ENCODE peak calls at places on chromosomes 4 and X, in four cellular contexts. P is HepG2, R is suprapubic skin, Z is endothelial cell of umbilical vein. T is an unnamed sample.

GRCh38 chr4:178412455-178412854 is 970.2 kb upstream of the AGA start:
- DNase-seq in R (no peak), Z (no peak), P (no peak), T (no peak)

GRCh38 chrX:49041683-49042529 is 1.3 kb downstream of the TFE3 start:
- DNase-seq in P (no peak), R (no peak), Z (peak; percentile 8), T (peak; percentile 8)

GRCh38 chr4:181761130-181761529 is 482.1 kb upstream of the TENM3 start:
- DNase-seq in R (no peak), P (no peak), Z (no peak), T (no peak)

GRCh38 chr4:84948056-84948455 is 18.4 kb downstream of the WDFY3 start:
- DNase-seq in R (no peak), P (no peak), Z (no peak), T (no peak)

GRCh38 chr4:152079543-152080293 is 318.9 kb upstream of the GATB start:
- DNase-seq in P (no peak), R (no peak), Z (no peak), T (no peak)

GRCh38 chr4:68466751-68467150 is 19.5 kb downstream of the TMPRSS11E start:
- DNase-seq in P (no peak), Z (no peak), R (no peak), T (no peak)

GRCh38 chr4:44326716-44327115 is 121.9 kb downstream of the KCTD8 start:
- DNase-seq in P (no peak), R (no peak), Z (no peak), T (no peak)

GRCh38 chr4:120918788-120919187 is 3.7 kb downstream of the PRDM5 start:
- DNase-seq in P (no peak), Z (no peak), R (no peak), T (no peak)

GRCh38 chr4:7083597-7084563 is 16.0 kb upstream of the GRPEL1 start:
- DNase-seq in R (no peak), P (no peak), Z (no peak), T (no peak)

GRCh38 chr4:122661661-122662160 is 40.8 kb upstream of the IL21 start:
- DNase-seq in Z (no peak), R (no peak), P (no peak), T (no peak)

GRCh38 chrX:102934624-102935023 is 2.4 kb upstream of the RAB40AL start:
- DNase-seq in R (no peak), Z (peak; percentile 18), P (peak; percentile 3), T (peak; percentile 43)

GRCh38 chrX:16348286-16348685 is 181.0 kb downstream of the MAGEB17 start:
- DNase-seq in Z (no peak), P (no peak), R (no peak), T (no peak)

GRCh38 chr4:144615182-144615581 is 30.8 kb upstream of the HHIP start:
- DNase-seq in R (no peak), Z (peak; percentile 46), P (no peak), T (no peak)

GRCh38 chr4:174764105-174764729 is 64.8 kb downstream of the GLRA3 start:
- DNase-seq in R (no peak), Z (peak; percentile 6), P (peak; percentile 29), T (no peak)

GRCh38 chr4:25310066-25310824 is 2.3 kb upstream of the ZCCHC4 start:
- DNase-seq in Z (no peak), P (no peak), R (no peak), T (peak; percentile 57)

GRCh38 chr4:134539729-134540231 is 338.2 kb upstream of the PABPC4L start:
- DNase-seq in R (no peak), P (no peak), Z (no peak), T (no peak)

GRCh38 chr4:13160906-13161305 is 323.2 kb downstream of the RAB28 start:
- DNase-seq in P (no peak), Z (no peak), R (no peak), T (no peak)

GRCh38 chrX:20315140-20315539 is 48.4 kb upstream of the RPS6KA3 start:
- DNase-seq in Z (no peak), P (no peak), R (no peak), T (peak; percentile 31)

GRCh38 chr4:145481164-145481941 is at the start of gene SMAD1:
- DNase-seq in Z (peak; percentile 76), R (peak; percentile 86), P (peak; percentile 53), T (no peak)

GRCh38 chr4:54929459-54929858 is 195.9 kb downstream of the KDR start:
- DNase-seq in R (no peak), Z (no peak), P (no peak), T (no peak)

GRCh38 chrX:131741103-131741581 is 197.3 kb downstream of the OR13H1 start:
- DNase-seq in R (no peak), Z (no peak), P (no peak), T (no peak)

GRCh38 chrX:131746491-131746968 is 202.7 kb downstream of the OR13H1 start:
- DNase-seq in R (no peak), P (no peak), Z (no peak), T (no peak)

GRCh38 chrX:131747173-131747572 is 203.3 kb downstream of the OR13H1 start:
- DNase-seq in P (no peak), Z (no peak), R (no peak), T (peak; percentile 80)

GRCh38 chrX:131745942-131746489 is 202.1 kb downstream of the OR13H1 start:
- DNase-seq in R (no peak), Z (no peak), P (no peak), T (no peak)
- H3K4me3 ChIP-seq in R (no peak overlapping the region), Z (no peak overlapping the region), P (no peak overlapping the region), T (no peak overlapping the region)

GRCh38 chr4:118842055-118842454 is 6.1 kb upstream of the SEC24D start:
- DNase-seq in P (no peak), R (no peak), Z (peak; percentile 71), T (no peak)
- TF ChIP-seq POLR2AphosphoS5 in P (no peak), R (no peak), Z (no peak), T (no peak)

GRCh38 chr4:110008540-110008939 is 95.9 kb downstream of the EGF start:
- DNase-seq in Z (no peak), R (no peak), P (no peak), T (no peak)

GRCh38 chr4:110009526-110009925 is 96.8 kb downstream of the EGF start:
- DNase-seq in Z (no peak), R (no peak), P (no peak), T (no peak)

GRCh38 chr4:110007217-110007616 is 94.5 kb downstream of the EGF start:
- DNase-seq in P (peak; percentile 13), R (no peak), Z (no peak), T (no peak)

GRCh38 chr4:110003401-110004187 is 90.9 kb downstream of the EGF start:
- DNase-seq in Z (no peak), P (no peak), R (no peak), T (no peak)

DNA sequence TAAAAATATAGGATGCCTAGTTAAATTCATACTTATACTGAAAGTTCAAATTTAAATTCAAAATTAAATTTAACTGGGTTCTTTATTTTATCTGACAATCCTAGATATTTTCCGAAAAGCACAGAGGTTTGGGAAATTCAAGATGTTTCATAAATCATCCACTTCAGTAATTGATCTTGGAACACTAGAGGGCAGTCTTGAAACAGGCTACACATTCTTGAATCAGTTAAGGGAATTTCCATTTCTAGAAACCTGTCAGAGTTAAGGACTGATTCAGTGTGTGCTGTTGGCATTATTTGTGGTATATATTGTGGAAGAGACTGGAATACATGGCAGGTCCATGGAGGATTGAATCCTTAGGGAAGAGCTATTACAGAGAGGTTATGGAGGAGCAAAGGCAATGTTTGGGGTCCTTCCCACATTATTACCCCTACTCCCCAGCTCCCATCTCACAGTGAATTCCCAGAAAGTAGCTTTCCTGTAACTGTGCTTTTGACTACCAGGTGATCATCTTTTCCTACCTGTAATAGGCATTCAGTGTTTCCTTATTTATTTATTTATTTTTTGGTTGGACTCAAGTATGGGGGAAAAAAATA is 92.9 kb downstream of the EGF start:
- DNase-seq in Z (peak; percentile 62), R (no peak), P (peak; percentile 60), T (peak; percentile 13)
- TF ChIP-seq CTCF in Z (peak; percentile 52), R (peak; percentile 58), P (peak; percentile 77), T (peak; percentile 61)

DNA sequence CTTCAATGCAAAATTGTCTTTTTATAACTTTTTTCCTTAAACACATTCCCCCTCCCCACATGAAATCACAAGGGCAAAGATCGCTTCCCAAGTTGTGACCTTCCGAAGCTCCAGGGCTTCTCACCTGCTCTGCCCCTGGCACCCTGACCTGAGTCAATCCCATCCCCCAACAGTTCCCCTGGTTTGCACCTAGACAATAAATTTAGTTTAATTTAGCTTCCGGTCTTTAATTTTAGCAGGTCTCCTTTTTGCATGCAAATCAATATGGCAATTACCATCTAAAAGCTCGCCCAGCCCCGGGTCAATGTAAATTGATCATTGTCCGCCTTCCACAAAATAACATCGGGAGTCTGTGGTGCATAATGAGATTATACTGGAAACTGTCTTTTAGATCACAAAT is 6.8 kb downstream of the BCOR start:
- DNase-seq in Z (no peak), P (no peak), R (no peak), T (no peak)
- H3K4me3 ChIP-seq in Z (no peak overlapping the region), P (no peak overlapping the region), R (no peak overlapping the region), T (no peak overlapping the region)

DNA sequence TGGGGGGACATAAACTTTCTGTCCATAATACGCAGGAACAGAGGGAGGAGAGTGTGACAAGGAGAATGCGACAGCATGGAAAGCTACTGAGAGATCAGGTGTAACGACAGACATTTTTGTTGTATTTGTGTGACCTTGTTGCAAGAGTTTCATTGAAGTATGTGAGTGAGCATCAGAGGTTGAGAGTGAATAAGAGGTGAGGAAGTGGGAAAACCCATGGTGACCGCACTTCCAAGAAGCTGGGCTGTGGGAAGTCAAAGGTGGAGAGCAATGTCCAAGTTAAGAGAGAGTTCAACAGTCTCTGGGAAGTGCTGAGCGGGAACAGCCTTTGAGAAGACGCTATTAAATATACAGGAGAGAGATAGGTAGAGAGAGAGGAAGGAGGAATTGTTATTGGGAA is 76.4 kb upstream of the PGRMC2 start:
- DNase-seq in Z (no peak), R (no peak), P (no peak), T (no peak)
- TF ChIP-seq POLR2AphosphoS5 in Z (no peak), R (no peak), P (no peak), T (no peak)

DNA sequence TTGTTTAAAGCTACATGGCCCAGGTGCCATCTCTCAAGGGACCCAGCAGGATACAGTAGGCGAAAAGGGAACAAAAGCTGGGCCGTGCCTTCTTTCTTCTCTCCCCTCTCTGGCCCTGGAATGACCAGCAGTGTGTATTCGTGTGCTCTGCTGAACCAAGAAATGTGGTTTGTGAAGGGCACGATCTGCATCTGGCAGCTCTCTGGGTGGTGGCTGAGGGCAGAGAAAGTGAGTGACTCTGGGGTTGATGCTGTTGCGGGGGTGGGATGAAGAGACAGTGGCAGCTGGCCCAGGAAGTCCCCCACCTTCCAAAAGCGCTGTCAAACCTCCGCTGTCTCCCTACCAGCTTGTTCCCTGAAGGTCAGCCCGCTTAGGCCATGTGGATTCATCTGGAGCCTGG is 88.3 kb downstream of the CLDN34 start:
- DNase-seq in Z (no peak), P (no peak), R (no peak), T (no peak)
- TF ChIP-seq CTCF in Z (no peak), P (no peak), R (no peak), T (no peak)

GRCh38 chr4:105712766-105713165 is 4.2 kb downstream of the GSTCD start:
- DNase-seq in Z (no peak), P (no peak), R (no peak), T (no peak)

GRCh38 chr4:105710012-105710600 is 1.5 kb downstream of the GSTCD start:
- DNase-seq in Z (no peak), P (no peak), R (no peak), T (no peak)

GRCh38 chr4:105709081-105709450 is 482 bp downstream of the GSTCD start:
- DNase-seq in R (no peak), P (peak; percentile 10), Z (peak; percentile 54), T (peak; percentile 42)

GRCh38 chr4:105708376-105709080 is at the start of the genes GSTCD and INTS12:
- DNase-seq in Z (peak; percentile 95), R (peak; percentile 95), P (peak; percentile 82), T (peak; percentile 76)

GRCh38 chr4:105710678-105711077 is 2.1 kb downstream of the GSTCD start:
- DNase-seq in Z (no peak), R (no peak), P (no peak), T (no peak)
- H3K4me3 ChIP-seq in Z (no peak overlapping the region), R (no peak overlapping the region), P (no peak overlapping the region), T (no peak overlapping the region)

GRCh38 chrX:74291964-74292891 is 11.8 kb upstream of the ZCCHC13 start:
- DNase-seq in Z (peak; percentile 88), R (peak; percentile 87), P (peak; percentile 76), T (peak; percentile 67)
- TF ChIP-seq POLR2AphosphoS5 in Z (peak; percentile 13), R (no peak), P (peak; percentile 66), T (peak; percentile 50)